ENCODE peak calls at places on chromosomes 12 and 14, in six cellular contexts. S is K562, L is HepG2, R is GM12891, T is H1, Q is GM12878. Y is an unnamed sample.

GRCh38 chr12:29610473-29611174 is 113.1 kb upstream of the OVCH1 start:
- DNase-seq in T (no peak), R (no peak), Q (no peak), S (no peak), L (no peak), Y (no peak)

GRCh38 chr12:92827836-92828431 is 101.2 kb downstream of the EEA1 start:
- DNase-seq in L (peak; percentile 46), T (no peak), S (peak; percentile 61), Q (peak; percentile 12), R (no peak), Y (peak; percentile 5)

GRCh38 chr14:41901089-41901488 is 294.4 kb downstream of the LRFN5 start:
- DNase-seq in S (no peak), R (no peak), Q (no peak), T (no peak), L (no peak), Y (no peak)

GRCh38 chr12:27236498-27236897 is 7.6 kb upstream of the STK38L start:
- DNase-seq in S (peak; percentile 13), T (no peak), Q (no peak), R (no peak), L (no peak), Y (no peak)

GRCh38 chr12:56684745-56685369 is 3.2 kb downstream of the PTGES3 start:
- DNase-seq in L (no peak), R (no peak), S (peak; percentile 54), Q (no peak), T (no peak), Y (no peak)

GRCh38 chr14:52363001-52363704 is 49.0 kb downstream of the PTGER2 start:
- DNase-seq in S (no peak), R (no peak), L (no peak), Q (no peak), T (no peak), Y (no peak)

GRCh38 chr14:68539311-68539737 is 253.5 kb downstream of the ZFP36L1 start:
- DNase-seq in Q (no peak), L (no peak), S (no peak), T (no peak), R (no peak), Y (no peak)

GRCh38 chr12:41287500-41287899 is 99.4 kb downstream of the PDZRN4 start:
- DNase-seq in S (no peak), R (no peak), Q (no peak), L (no peak), T (no peak), Y (no peak)

GRCh38 chr12:102907918-102908317 is 9.1 kb downstream of the PAH start:
- DNase-seq in T (no peak), S (no peak), Q (no peak), L (no peak), R (no peak), Y (no peak)

GRCh38 chr12:89051065-89051677 is 301.1 kb downstream of the DUSP6 start:
- DNase-seq in T (no peak), L (peak; percentile 38), R (peak; percentile 19), Q (no peak), S (peak; percentile 51), Y (peak; percentile 2)

GRCh38 chr12:54352891-54353874 is 11.1 kb downstream of the GPR84 start:
- DNase-seq in S (peak; percentile 72), T (no peak), R (no peak), Q (no peak), L (no peak), Y (no peak)

GRCh38 chr12:124972211-124972610 is 16.7 kb downstream of the DHX37 start:
- DNase-seq in T (no peak), S (no peak), Q (no peak), L (no peak), R (no peak), Y (no peak)

GRCh38 chr12:15701212-15701611 is 88.0 kb downstream of the EPS8 start:
- DNase-seq in R (no peak), L (no peak), S (no peak), T (no peak), Q (no peak), Y (no peak)

GRCh38 chr14:53952533-53952932 is 4.1 kb downstream of the BMP4 start:
- DNase-seq in T (no peak), S (no peak), R (no peak), L (no peak), Q (no peak), Y (no peak)

GRCh38 chr12:2959194-2959507 is at the start of gene TEAD4:
- DNase-seq in L (peak; percentile 82), T (no peak), S (peak; percentile 76), R (peak; percentile 69), Q (no peak), Y (peak; percentile 48)

GRCh38 chr12:43675048-43675904 is 83.3 kb downstream of the PUS7L start:
- DNase-seq in R (no peak), S (no peak), L (no peak), Q (no peak), T (no peak), Y (no peak)

GRCh38 chr12:47038270-47038748 is 41.1 kb upstream of the PCED1B start:
- DNase-seq in T (no peak), R (no peak), L (no peak), S (no peak), Q (no peak), Y (no peak)

GRCh38 chr12:26465419-26466097 is 270.2 kb downstream of the SSPN start:
- DNase-seq in L (no peak), T (no peak), S (peak; percentile 9), R (no peak), Q (no peak), Y (no peak)

GRCh38 chr14:94115631-94116030 is 5.1 kb downstream of the IFI27 start:
- DNase-seq in R (no peak), Q (no peak), L (no peak), S (no peak), T (no peak), Y (no peak)

GRCh38 chr14:22535126-22535525 is 53.9 kb downstream of the DAD1 start:
- DNase-seq in Q (no peak), R (no peak), L (no peak), T (no peak), S (no peak), Y (no peak)

GRCh38 chr12:102299731-102300130 is 102.1 kb upstream of the PMCH start:
- DNase-seq in T (no peak), L (no peak), Q (no peak), S (no peak), R (no peak), Y (no peak)

GRCh38 chr14:28143340-28143739 is 623.2 kb upstream of the FOXG1 start:
- DNase-seq in T (no peak), R (no peak), L (no peak), Q (no peak), S (no peak), Y (no peak)

GRCh38 chr12:106712768-106713167 is 61.7 kb upstream of the RIC8B start:
- DNase-seq in S (no peak), Q (no peak), T (no peak), L (no peak), R (no peak), Y (no peak)

GRCh38 chr14:101775756-101776292 is 14.3 kb downstream of the PPP2R5C start:
- DNase-seq in R (no peak), T (no peak), S (no peak), Q (no peak), L (no peak), Y (no peak)
- TF ChIP-seq POLR2AphosphoS5 in R (no peak), T (no peak), S (no peak), Q (no peak), L (no peak), Y (no peak)

GRCh38 chr12:119627686-119628085 is 34.1 kb downstream of the TMEM233 start:
- DNase-seq in R (no peak), S (no peak), L (no peak), Q (no peak), T (no peak), Y (no peak)

GRCh38 chr12:119627019-119627643 is 33.6 kb downstream of the TMEM233 start:
- DNase-seq in R (no peak), L (peak; percentile 21), S (no peak), T (no peak), Q (no peak), Y (no peak)

GRCh38 chr12:119630962-119631550 is 36.9 kb upstream of the PRKAB1 start:
- DNase-seq in Q (no peak), L (no peak), T (no peak), R (no peak), S (peak; percentile 47), Y (no peak)

GRCh38 chr12:119630223-119630781 is 36.7 kb downstream of the TMEM233 start:
- DNase-seq in L (no peak), S (peak; percentile 10), R (no peak), Q (no peak), T (no peak), Y (no peak)

DNA sequence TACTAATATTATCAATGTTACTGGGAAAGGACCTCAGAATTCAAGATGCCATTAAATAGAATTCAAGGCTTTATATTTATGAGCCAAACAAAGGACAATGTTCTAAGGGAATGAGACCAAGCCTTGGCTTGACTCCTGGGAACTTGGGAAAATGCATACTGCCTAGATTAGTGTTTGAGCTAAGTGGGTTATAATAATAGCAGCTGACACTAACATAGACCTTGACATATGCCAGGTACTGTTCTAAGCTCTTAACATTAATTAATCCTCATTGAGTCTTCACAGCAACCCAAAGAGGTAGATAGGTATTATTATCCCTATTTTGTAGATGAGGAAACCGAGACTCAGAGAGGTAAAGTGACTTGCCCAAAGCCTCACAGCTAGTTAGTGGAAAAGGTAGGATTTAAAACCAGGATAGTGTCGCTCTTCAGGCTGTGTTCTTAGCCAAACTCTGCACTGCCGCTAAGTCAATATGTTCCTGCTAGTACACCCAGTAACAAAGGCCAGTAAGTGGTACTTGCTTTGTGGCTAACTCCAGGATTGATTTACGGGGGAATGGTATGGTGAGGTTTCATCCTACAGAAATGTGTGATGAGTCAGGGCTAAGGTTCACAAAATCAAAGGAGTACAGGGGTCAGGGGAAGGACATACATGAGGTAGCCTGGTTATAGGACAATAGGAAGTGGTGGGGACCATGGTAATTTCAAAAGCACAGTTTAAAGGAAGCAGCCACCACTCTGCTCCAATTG is 35.8 kb upstream of the PRKAB1 start:
- DNase-seq in Q (no peak), T (no peak), R (no peak), L (peak; percentile 65), S (no peak), Y (no peak)
- TF ChIP-seq TAF1 in Q (no peak), T (no peak), R (no peak), L (no peak), S (no peak), Y (no peak)

GRCh38 chr12:76348079-76348901 is at the start of gene BBS10:
- DNase-seq in T (peak; percentile 73), Q (peak; percentile 70), L (peak; percentile 86), R (peak; percentile 62), S (peak; percentile 92), Y (peak; percentile 77)
- TF ChIP-seq POLR2A in T (peak; percentile 87), Q (peak; percentile 93), L (peak; percentile 72), R (peak; percentile 92), S (peak; percentile 88), Y (peak; percentile 90)

GRCh38 chr14:105043656-105044055 is 21.6 kb downstream of the GPR132 start:
- DNase-seq in T (no peak), S (no peak), L (no peak), Q (no peak), R (no peak), Y (no peak)

GRCh38 chr14:105046891-105047282 is 18.3 kb downstream of the GPR132 start:
- DNase-seq in R (no peak), L (no peak), T (no peak), Q (no peak), S (no peak), Y (no peak)

GRCh38 chr14:105042813-105043212 is 21.9 kb upstream of the CDCA4 start:
- DNase-seq in T (no peak), R (no peak), S (no peak), Q (no peak), L (no peak), Y (no peak)

GRCh38 chr14:105047283-105048016 is 17.8 kb downstream of the GPR132 start:
- DNase-seq in Q (no peak), T (no peak), L (no peak), R (no peak), S (no peak), Y (no peak)

GRCh38 chr14:105045710-105046326 is 19.4 kb downstream of the GPR132 start:
- DNase-seq in R (peak; percentile 96), T (no peak), L (peak; percentile 58), S (peak; percentile 87), Q (no peak), Y (peak; percentile 93)
- TF ChIP-seq POLR2AphosphoS5 in R (no peak), T (no peak), L (no peak), S (no peak), Q (no peak), Y (no peak)

Y was measured in GM12892.